ENCODE peak calls at places on chromosomes 3 and 15, in four cellular contexts. J is brain microvascular endothelial cell, Q is upper lobe of right lung, O is fibroblast of lung. W is an unnamed sample.

GRCh38 chr15:89646416-89647141 is 8.7 kb downstream of the KIF7 start:
- DNase-seq in J (no peak), Q (no peak), O (no peak), W (no peak)

GRCh38 chr15:85289677-85290365 is 90.6 kb upstream of the AKAP13 start:
- DNase-seq in J (peak), Q (no peak), O (peak), W (peak)

GRCh38 chr15:57345584-57345983 is 30.7 kb upstream of the CGNL1 start:
- DNase-seq in J (no peak), Q (no peak), O (no peak), W (no peak)

GRCh38 chr15:58015565-58015964 is 49.9 kb downstream of the ALDH1A2 start:
- DNase-seq in J (peak), Q (no peak), O (peak), W (no peak)

GRCh38 chr3:182597621-182598041 is 195.7 kb upstream of the ATP11B start:
- DNase-seq in J (no peak), Q (no peak), O (peak), W (peak)

GRCh38 chr3:198046120-198046857 is 86.3 kb downstream of the LMLN start:
- DNase-seq in J (no peak), Q (peak), O (no peak), W (no peak)

GRCh38 chr3:42657675-42658074 is 4.2 kb downstream of the ZBTB47 start:
- DNase-seq in J (no peak), Q (no peak), O (no peak), W (no peak)

GRCh38 chr3:141063831-141064230 is 12.7 kb downstream of the SPSB4 start:
- DNase-seq in J (no peak), Q (peak), O (no peak), W (no peak)

GRCh38 chr15:41853191-41853590 is 14.5 kb downstream of the PLA2G4B start:
- DNase-seq in J (no peak), Q (no peak), O (no peak), W (no peak)

GRCh38 chr3:10553586-10554235 is 48.3 kb upstream of the ATP2B2 start:
- DNase-seq in J (peak), Q (peak), O (peak), W (no peak)

GRCh38 chr3:32256206-32256605 is 17.7 kb downstream of the CMTM8 start:
- DNase-seq in J (no peak), Q (no peak), O (no peak), W (no peak)

GRCh38 chr3:32257042-32257441 is 18.6 kb downstream of the CMTM8 start:
- DNase-seq in J (peak), Q (no peak), O (no peak), W (no peak)

GRCh38 chr3:32255345-32255744 is 16.9 kb downstream of the CMTM8 start:
- DNase-seq in J (no peak), Q (no peak), O (no peak), W (no peak)

GRCh38 chr3:32258869-32259268 is 20.4 kb downstream of the CMTM8 start:
- DNase-seq in J (no peak), Q (no peak), O (no peak), W (no peak)

DNA sequence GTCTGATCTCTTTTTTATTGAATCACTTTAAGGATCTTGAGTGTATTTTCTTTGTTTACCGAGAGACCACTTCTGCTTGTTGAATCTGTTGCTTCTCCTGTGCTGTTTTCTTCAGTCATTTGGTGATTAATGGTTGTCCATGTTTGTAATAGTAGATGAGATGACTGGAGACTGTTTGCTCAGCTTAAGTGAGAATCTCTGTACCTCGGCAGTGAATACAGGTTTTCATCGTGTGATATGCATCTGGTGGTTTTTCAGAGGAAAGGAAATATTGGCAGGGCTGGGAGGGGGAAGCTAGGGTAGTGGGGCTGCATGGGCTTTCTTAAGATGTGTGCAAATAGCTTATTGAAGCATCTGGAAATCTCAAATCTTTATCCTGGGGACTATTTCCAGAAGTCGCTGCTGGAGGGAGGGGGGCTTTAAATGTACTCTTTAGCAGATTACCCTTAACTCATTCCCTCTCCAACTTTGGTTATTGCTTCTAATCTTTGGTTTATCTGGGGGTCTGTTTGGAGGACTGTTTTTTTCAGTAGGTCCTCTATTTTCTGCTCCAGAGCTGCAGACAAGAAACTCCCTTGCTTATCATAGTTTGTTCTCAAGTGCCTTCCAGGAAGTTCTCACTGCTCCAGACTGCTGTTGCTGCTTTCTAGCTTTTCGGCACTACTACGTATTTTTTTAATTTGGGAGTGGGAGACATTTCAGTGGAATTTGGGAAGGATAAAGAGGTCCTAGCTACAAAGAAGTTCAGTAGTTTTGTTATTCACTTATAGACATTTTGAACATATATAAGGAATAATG is 19.4 kb downstream of the CMTM8 start:
- DNase-seq in J (no peak), Q (no peak), O (no peak), W (no peak)
- H3K27ac ChIP-seq in J (no peak), Q (no peak), O (no peak), W (no peak)

GRCh38 chr15:64597469-64597806 is 137.1 kb downstream of the ZNF609 start:
- DNase-seq in J (no peak), Q (no peak), O (no peak), W (no peak)

GRCh38 chr15:64600794-64601193 is 140.4 kb downstream of the ZNF609 start:
- DNase-seq in J (no peak), Q (no peak), O (no peak), W (no peak)

GRCh38 chr15:64599226-64599625 is 138.8 kb downstream of the ZNF609 start:
- DNase-seq in J (no peak), Q (no peak), O (peak), W (no peak)

GRCh38 chr15:64596701-64597468 is 136.5 kb downstream of the ZNF609 start:
- DNase-seq in J (peak), Q (no peak), O (peak), W (no peak)

DNA sequence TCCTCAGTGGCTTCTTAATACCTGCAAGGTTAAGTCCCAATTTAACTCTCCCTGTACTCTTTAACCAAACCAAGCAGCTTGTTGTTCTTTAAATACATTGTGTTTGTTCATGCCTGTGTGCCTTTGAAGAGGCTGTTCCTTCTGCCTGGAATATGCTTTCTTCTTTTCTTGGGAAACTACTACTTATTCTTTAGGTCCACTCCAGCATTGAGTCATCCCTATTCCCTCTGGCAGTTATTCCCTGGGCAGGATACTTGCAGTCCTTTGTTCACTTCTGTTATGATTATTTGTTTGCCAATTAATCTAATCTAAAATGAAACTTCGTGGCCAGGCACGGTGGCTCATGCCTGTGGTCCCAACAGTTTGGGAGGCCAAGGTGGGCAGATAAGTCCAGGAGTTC is 139.3 kb downstream of the ZNF609 start:
- DNase-seq in J (no peak), Q (no peak), O (peak), W (peak)
- TF ChIP-seq CTCF in J (no peak), Q (no peak), O (no peak), W (no peak)

GRCh38 chr3:146154316-146154715 is 6.7 kb downstream of the PLOD2 start:
- DNase-seq in J (no peak), Q (no peak), O (no peak), W (no peak)
- H3K27ac ChIP-seq in J (no peak), Q (no peak), O (no peak), W (no peak)

DNA sequence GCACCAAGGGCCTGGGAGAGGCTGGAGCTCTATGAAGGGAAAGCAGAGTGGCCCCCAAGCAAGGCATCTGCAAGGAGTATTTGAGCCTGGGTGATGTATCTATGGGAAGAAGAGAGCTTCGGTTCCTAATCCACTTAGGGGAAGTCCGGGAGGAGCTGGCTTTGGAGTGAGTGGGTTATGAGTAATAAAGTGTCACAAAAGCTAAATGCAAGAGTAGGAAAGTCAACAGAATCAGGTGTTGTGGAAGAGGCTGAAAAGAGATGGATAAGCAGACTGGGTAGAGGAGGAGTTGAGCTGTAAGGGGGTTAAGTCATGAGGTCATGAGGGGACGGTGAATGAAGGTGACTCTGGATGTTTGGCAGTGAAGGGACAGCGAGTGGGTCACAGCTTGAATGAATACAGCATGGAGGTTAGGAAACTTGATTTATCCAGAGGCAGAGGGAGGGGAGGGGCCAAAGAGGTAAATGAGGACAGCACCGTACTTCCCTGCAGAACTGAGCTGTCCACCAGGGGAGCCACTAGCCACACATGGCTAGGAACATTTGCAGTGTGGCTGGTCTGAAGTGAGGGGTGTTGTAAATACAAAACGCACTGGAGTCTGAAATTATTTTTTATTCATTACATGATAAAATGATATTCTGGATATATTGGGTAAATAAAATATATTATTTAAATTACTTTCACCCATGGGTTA is 83.3 kb downstream of the ADCY5 start:
- DNase-seq in J (no peak), Q (peak), O (no peak), W (peak)
- TF ChIP-seq CTCF in J (peak), Q (peak), O (peak), W (peak)

DNA sequence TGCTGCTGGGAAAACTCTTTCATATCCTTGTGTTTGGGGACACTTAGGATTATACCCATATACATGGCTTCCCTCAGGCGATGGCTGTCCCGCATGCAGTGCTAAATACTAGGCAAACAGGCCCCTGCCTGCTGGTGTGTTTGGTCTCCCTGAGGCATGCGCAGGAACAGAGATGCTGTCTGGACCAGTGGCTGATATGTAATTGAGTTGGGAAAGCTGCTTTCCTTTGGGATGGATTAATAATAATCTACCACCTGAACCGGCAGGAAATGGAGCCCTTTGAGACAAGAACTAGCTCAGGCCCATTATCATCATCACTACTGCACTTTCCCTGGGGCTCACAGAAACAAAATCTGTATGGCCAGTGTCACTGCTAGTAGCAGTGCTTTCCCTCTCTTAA is 18.0 kb downstream of the ZDHHC3 start:
- DNase-seq in J (no peak), Q (no peak), O (no peak), W (no peak)
- H3K27ac ChIP-seq in J (no peak), Q (no peak), O (no peak), W (no peak)

DNA sequence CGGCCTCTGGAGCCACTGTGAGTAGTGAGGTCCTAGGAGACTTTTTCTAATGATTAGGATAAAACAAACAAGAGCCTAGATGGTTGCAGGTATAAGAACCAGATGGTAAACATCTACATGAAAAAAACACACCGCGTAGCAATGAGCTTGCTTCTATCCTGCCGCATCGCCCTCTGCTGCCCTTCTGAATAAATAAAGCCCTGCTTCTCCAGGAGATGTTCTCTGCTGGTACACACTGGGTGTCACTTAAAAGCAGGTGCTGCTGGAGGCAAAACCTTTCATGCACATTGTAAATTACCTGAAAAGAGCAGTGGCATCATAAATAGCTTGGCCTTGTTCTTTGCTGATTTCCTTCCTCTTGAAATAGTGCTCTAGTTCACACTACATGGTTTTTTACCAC is 164.4 kb upstream of the TOPAZ1 start:
- DNase-seq in J (no peak), Q (no peak), O (no peak), W (no peak)
- TF ChIP-seq CTCF in J (peak), Q (no peak), O (no peak), W (no peak)

GRCh38 chr3:138863776-138864113 is 29.0 kb upstream of the PIK3CB start:
- DNase-seq in J (no peak), Q (no peak), O (no peak), W (no peak)
- H3K27ac ChIP-seq in J (no peak), Q (no peak), O (no peak), W (peak)

DNA sequence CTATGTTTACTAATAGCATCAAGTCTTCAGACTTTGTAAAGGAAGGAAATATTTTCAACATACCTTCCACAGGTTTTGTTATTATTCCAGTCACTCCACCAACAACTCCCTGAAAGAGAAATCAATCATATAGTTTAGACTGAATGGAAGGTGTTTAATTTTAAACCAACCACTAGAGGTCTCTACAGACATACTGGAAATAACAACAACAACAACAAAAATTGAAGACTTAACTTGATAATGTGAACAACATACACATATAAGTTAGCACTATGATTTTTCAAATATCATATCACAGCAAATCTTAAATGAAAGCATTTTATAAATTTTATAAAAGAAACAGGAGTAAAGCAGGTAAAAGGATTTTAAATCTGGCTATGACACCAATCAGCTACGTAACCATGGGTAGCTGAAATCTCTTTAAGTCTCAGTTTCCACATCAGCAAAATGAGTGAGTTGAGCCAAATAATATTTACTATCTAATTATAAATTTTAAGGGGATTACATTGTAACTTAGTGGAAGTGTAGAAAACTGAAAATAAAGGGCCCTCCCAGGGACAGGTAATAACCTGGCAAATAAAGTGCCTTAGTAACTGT is 188.2 kb downstream of the VPS13C start:
- DNase-seq in J (no peak), Q (no peak), O (peak), W (peak)
- TF ChIP-seq CTCF in J (peak), Q (peak), O (no peak), W (peak)

DNA sequence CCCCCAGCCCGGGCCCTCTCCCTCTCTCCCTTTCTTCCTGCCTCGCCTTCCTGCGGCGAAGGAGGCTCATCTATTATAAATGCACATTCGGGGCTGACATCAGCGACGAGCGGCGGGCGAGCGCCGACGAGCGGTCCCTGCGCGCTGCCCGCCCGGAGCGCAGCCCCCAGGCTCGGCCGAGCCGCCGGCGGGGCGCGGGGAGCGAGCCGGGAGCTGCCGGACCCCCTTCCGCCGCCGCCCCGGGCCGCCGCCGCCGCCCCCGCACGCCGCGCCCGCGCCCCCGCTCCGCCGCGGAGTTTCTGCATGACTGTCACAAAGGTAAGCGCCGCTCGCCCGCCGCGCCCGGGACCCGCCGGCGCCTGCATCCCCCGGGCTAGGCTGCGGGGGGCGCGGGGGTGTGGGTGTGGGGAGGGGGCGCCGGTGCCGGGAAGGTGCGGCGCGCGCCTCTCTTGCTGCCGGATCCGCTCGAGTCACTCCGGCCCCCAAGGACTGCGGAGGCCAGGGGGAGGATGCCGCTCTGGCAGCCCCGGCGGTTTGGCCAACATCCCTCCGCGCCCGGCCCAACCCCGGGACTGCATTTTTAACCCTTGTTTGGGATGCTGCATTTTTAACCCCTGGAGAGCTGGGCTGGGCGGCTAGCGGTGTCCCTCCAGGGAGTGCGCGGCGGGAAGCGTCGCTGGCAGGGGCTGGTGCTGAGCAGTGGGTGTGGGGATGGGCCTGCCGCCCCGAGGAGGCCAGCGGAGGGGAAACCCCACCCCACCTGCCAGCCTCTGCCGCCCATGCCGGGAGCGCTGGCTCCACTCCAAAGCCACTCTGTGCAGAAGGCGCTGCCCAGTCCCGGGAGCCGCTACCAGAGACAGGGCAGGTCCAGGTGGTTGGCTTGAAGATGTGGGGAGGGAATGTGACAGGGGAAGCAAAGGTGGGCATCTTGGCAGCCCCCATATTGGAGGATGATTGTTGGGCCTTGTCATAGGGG is at the start of gene CORO2B:
- DNase-seq in J (no peak), Q (peak), O (peak), W (peak)
- H3K27ac ChIP-seq in J (no peak), Q (peak), O (peak), W (no peak)

W was measured in RWPE1.